ENCODE peak calls at places on chromosomes 6 and 20, in nine cellular contexts. One of them, this sample, is unnamed.

GRCh38 chr6:21996425-21997207 is 300.2 kb downstream of the PRL start:
- DNase-seq in aorta: no peak
- DNase-seq in left ventricle myocardium inferior: no peak
- DNase-seq in astrocyte: peak; percentile 62
- DNase-seq in uterus: no peak
- DNase-seq in mesenchymal stem cell: no peak
- DNase-seq in psoas muscle: no peak
- DNase-seq in colonic mucosa: no peak
- DNase-seq in K562: peak; percentile 54
- DNase-seq in this sample: no peak

GRCh38 chr20:15336011-15336410 is 998.6 kb upstream of the FLRT3 start:
- DNase-seq in colonic mucosa: no peak
- DNase-seq in astrocyte: no peak
- DNase-seq in psoas muscle: no peak
- DNase-seq in K562: no peak
- DNase-seq in left ventricle myocardium inferior: no peak
- DNase-seq in mesenchymal stem cell: no peak
- DNase-seq in uterus: no peak
- DNase-seq in aorta: no peak
- DNase-seq in this sample: no peak

GRCh38 chr6:54801669-54802068 is 44.9 kb upstream of the FAM83B start:
- DNase-seq in aorta: no peak
- DNase-seq in K562: no peak
- DNase-seq in mesenchymal stem cell: peak; percentile 92
- DNase-seq in left ventricle myocardium inferior: no peak
- DNase-seq in colonic mucosa: no peak
- DNase-seq in psoas muscle: no peak
- DNase-seq in uterus: no peak
- DNase-seq in astrocyte: peak; percentile 86
- DNase-seq in this sample: peak; percentile 63

GRCh38 chr6:44045672-44046015 is 81.6 kb downstream of the MRPL14 start:
- DNase-seq in left ventricle myocardium inferior: peak; percentile 71
- DNase-seq in aorta: no peak
- DNase-seq in K562: no peak
- DNase-seq in mesenchymal stem cell: no peak
- DNase-seq in astrocyte: no peak
- DNase-seq in uterus: no peak
- DNase-seq in psoas muscle: no peak
- DNase-seq in colonic mucosa: no peak
- DNase-seq in this sample: no peak

GRCh38 chr6:29850011-29850553 is 22.5 kb downstream of the HLA-G start:
- DNase-seq in uterus: no peak
- DNase-seq in aorta: no peak
- DNase-seq in left ventricle myocardium inferior: no peak
- DNase-seq in astrocyte: no peak
- DNase-seq in mesenchymal stem cell: no peak
- DNase-seq in colonic mucosa: no peak
- DNase-seq in K562: peak; percentile 39
- DNase-seq in psoas muscle: no peak
- DNase-seq in this sample: no peak

GRCh38 chr6:63121166-63121565 is 90.1 kb upstream of the FKBP1C start:
- DNase-seq in colonic mucosa: no peak
- DNase-seq in astrocyte: no peak
- DNase-seq in uterus: no peak
- DNase-seq in psoas muscle: no peak
- DNase-seq in left ventricle myocardium inferior: no peak
- DNase-seq in K562: no peak
- DNase-seq in mesenchymal stem cell: no peak
- DNase-seq in aorta: no peak
- DNase-seq in this sample: no peak

GRCh38 chr20:43727980-43728590 is 1.3 kb upstream of the GTSF1L start:
- DNase-seq in uterus: no peak
- DNase-seq in colonic mucosa: peak; percentile 37
- DNase-seq in left ventricle myocardium inferior: no peak
- DNase-seq in astrocyte: no peak
- DNase-seq in K562: no peak
- DNase-seq in mesenchymal stem cell: no peak
- DNase-seq in psoas muscle: no peak
- DNase-seq in aorta: no peak
- DNase-seq in this sample: no peak

GRCh38 chr20:39468703-39469102 is 506.6 kb downstream of the DHX35 start:
- DNase-seq in left ventricle myocardium inferior: no peak
- DNase-seq in aorta: no peak
- DNase-seq in colonic mucosa: no peak
- DNase-seq in K562: no peak
- DNase-seq in astrocyte: no peak
- DNase-seq in psoas muscle: no peak
- DNase-seq in mesenchymal stem cell: no peak
- DNase-seq in uterus: no peak
- DNase-seq in this sample: no peak

GRCh38 chr6:13431861-13432465 is 55.4 kb downstream of the GFOD1 start:
- DNase-seq in aorta: no peak
- DNase-seq in mesenchymal stem cell: peak; percentile 60
- DNase-seq in uterus: no peak
- DNase-seq in astrocyte: peak; percentile 50
- DNase-seq in colonic mucosa: no peak
- DNase-seq in K562: peak; percentile 16
- DNase-seq in psoas muscle: no peak
- DNase-seq in left ventricle myocardium inferior: no peak
- DNase-seq in this sample: no peak

DNA sequence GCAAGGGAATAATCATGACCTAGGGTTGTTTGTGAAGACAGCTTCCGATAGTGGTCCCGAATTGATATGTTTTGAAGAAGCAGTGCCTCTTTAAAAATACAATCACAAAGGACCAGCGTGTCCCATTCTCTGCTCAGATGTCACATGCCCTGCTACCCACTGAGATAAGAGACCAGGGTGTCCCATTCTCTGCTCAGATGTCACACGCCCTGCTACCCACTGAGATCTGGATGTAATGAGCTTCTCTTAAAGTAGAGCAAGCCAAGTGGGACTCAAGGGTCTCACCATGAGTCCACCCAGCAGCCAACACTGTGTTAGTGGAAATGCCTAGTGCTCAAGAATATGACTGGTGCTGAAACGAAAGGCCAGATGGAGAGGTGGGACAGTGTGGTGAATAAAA is 22.2 kb downstream of the RIN2 start:
- DNase-seq in psoas muscle: no peak
- DNase-seq in left ventricle myocardium inferior: no peak
- DNase-seq in mesenchymal stem cell: no peak
- DNase-seq in K562: no peak
- DNase-seq in colonic mucosa: no peak
- DNase-seq in uterus: no peak
- DNase-seq in aorta: no peak
- DNase-seq in astrocyte: no peak
- DNase-seq in this sample: no peak
- H3K4me3 ChIP-seq in psoas muscle: no peak overlapping the region
- H3K4me3 ChIP-seq in left ventricle myocardium inferior: no peak overlapping the region
- H3K4me3 ChIP-seq in mesenchymal stem cell: no peak overlapping the region
- H3K4me3 ChIP-seq in K562: no peak overlapping the region
- H3K4me3 ChIP-seq in colonic mucosa: no peak overlapping the region
- H3K4me3 ChIP-seq in uterus: no peak overlapping the region
- H3K4me3 ChIP-seq in aorta: no peak overlapping the region
- H3K4me3 ChIP-seq in astrocyte: no peak overlapping the region
- H3K4me3 ChIP-seq in this sample: no peak overlapping the region

DNA sequence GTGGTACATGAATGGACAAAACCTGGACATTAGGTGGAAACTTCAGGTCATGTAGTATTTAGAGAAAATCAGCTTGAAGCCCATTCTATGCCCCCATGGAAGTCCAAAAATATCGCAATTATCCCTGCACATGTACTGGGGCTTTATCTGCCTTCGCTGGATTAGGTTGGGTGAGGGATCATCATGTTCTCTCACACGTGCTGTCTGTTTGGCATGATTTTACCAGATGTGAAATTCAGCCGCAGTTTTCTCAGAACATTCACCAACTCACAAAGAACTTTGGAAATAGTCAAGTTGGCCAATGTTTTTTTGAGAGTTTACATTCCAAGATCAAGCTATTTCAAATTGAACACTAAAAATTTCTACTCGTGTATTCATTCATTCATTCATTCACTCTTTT is 459.8 kb upstream of the CITED2 start:
- DNase-seq in aorta: no peak
- DNase-seq in colonic mucosa: no peak
- DNase-seq in K562: no peak
- DNase-seq in uterus: no peak
- DNase-seq in left ventricle myocardium inferior: no peak
- DNase-seq in psoas muscle: no peak
- DNase-seq in astrocyte: no peak
- DNase-seq in mesenchymal stem cell: no peak
- DNase-seq in this sample: no peak
- H3K27ac ChIP-seq in aorta: no peak overlapping the region
- H3K27ac ChIP-seq in colonic mucosa: no peak overlapping the region
- H3K27ac ChIP-seq in K562: no peak overlapping the region
- H3K27ac ChIP-seq in uterus: no peak overlapping the region
- H3K27ac ChIP-seq in left ventricle myocardium inferior: no peak overlapping the region
- H3K27ac ChIP-seq in psoas muscle: no peak overlapping the region
- H3K27ac ChIP-seq in astrocyte: no peak overlapping the region
- H3K27ac ChIP-seq in mesenchymal stem cell: no peak overlapping the region
- H3K27ac ChIP-seq in this sample: no peak overlapping the region

GRCh38 chr6:113862112-113862511 is 5.0 kb downstream of the MARCKS start:
- DNase-seq in uterus: no peak
- DNase-seq in left ventricle myocardium inferior: no peak
- DNase-seq in colonic mucosa: no peak
- DNase-seq in astrocyte: peak; percentile 22
- DNase-seq in mesenchymal stem cell: no peak
- DNase-seq in aorta: no peak
- DNase-seq in psoas muscle: no peak
- DNase-seq in K562: no peak
- DNase-seq in this sample: no peak

GRCh38 chr6:113858605-113859348 is 1.6 kb downstream of the MARCKS start:
- DNase-seq in mesenchymal stem cell: peak; percentile 85
- DNase-seq in aorta: peak; percentile 96
- DNase-seq in uterus: peak; percentile 79
- DNase-seq in left ventricle myocardium inferior: peak; percentile 86
- DNase-seq in colonic mucosa: peak; percentile 93
- DNase-seq in K562: peak; percentile 73
- DNase-seq in psoas muscle: peak; percentile 94
- DNase-seq in astrocyte: peak; percentile 84
- DNase-seq in this sample: peak; percentile 79

GRCh38 chr6:113858067-113858604 is 991 bp downstream of the MARCKS start:
- DNase-seq in mesenchymal stem cell: peak; percentile 60
- DNase-seq in left ventricle myocardium inferior: peak; percentile 29
- DNase-seq in colonic mucosa: peak; percentile 56
- DNase-seq in astrocyte: peak; percentile 27
- DNase-seq in psoas muscle: peak; percentile 57
- DNase-seq in K562: no peak
- DNase-seq in uterus: peak; percentile 54
- DNase-seq in aorta: no peak
- DNase-seq in this sample: no peak

GRCh38 chr6:113859349-113860164 is 2.4 kb downstream of the MARCKS start:
- DNase-seq in left ventricle myocardium inferior: peak; percentile 38
- DNase-seq in uterus: peak; percentile 31
- DNase-seq in astrocyte: peak; percentile 41
- DNase-seq in psoas muscle: peak; percentile 69
- DNase-seq in mesenchymal stem cell: no peak
- DNase-seq in aorta: peak; percentile 80
- DNase-seq in colonic mucosa: peak; percentile 38
- DNase-seq in K562: no peak
- DNase-seq in this sample: no peak

DNA sequence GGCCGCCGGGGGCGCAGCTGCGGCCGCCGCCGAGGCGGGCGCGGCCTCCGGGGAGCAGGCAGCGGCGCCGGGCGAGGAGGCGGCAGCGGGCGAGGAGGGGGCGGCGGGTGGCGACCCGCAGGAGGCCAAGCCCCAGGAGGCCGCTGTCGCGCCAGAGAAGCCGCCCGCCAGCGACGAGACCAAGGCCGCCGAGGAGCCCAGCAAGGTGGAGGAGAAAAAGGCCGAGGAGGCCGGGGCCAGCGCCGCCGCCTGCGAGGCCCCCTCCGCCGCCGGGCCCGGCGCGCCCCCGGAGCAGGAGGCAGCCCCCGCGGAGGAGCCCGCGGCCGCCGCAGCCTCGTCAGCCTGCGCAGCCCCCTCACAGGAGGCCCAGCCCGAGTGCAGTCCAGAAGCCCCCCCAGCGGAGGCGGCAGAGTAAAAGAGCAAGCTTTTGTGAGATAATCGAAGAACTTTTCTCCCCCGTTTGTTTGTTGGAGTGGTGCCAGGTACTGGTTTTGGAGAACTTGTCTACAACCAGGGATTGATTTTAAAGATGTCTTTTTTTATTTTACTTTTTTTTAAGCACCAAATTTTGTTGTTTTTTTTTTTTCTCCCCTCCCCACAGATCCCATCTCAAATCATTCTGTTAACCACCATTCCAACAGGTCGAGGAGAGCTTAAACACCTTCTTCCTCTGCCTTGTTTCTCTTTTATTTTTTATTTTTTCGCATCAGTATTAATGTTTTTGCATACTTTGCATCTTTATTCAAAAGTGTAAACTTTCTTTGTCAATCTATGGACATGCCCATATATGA is 3.2 kb downstream of the MARCKS start:
- DNase-seq in K562: no peak
- DNase-seq in psoas muscle: peak; percentile 71
- DNase-seq in astrocyte: peak; percentile 31
- DNase-seq in colonic mucosa: peak; percentile 63
- DNase-seq in left ventricle myocardium inferior: peak; percentile 29
- DNase-seq in mesenchymal stem cell: no peak
- DNase-seq in aorta: peak; percentile 76
- DNase-seq in uterus: peak; percentile 61
- DNase-seq in this sample: no peak
- H3K4me3 ChIP-seq in K562: no peak overlapping the region
- H3K4me3 ChIP-seq in psoas muscle: peak overlapping the region; percentile 96
- H3K4me3 ChIP-seq in astrocyte: peak overlapping the region; percentile 100
- H3K4me3 ChIP-seq in colonic mucosa: peak overlapping the region; percentile 84
- H3K4me3 ChIP-seq in left ventricle myocardium inferior: peak overlapping the region; percentile 89
- H3K4me3 ChIP-seq in mesenchymal stem cell: peak overlapping the region; percentile 94
- H3K4me3 ChIP-seq in aorta: peak overlapping the region; percentile 62
- H3K4me3 ChIP-seq in uterus: peak overlapping the region; percentile 73
- H3K4me3 ChIP-seq in this sample: peak overlapping the region; percentile 87

GRCh38 chr6:35014786-35015185 is 125.7 kb downstream of the ANKS1A start:
- DNase-seq in mesenchymal stem cell: peak; percentile 55
- DNase-seq in astrocyte: no peak
- DNase-seq in psoas muscle: no peak
- DNase-seq in uterus: no peak
- DNase-seq in K562: no peak
- DNase-seq in aorta: no peak
- DNase-seq in colonic mucosa: no peak
- DNase-seq in left ventricle myocardium inferior: no peak
- DNase-seq in this sample: no peak

GRCh38 chr6:35016417-35017221 is 124.5 kb downstream of the TCP11 start:
- DNase-seq in astrocyte: peak; percentile 67
- DNase-seq in left ventricle myocardium inferior: peak; percentile 58
- DNase-seq in uterus: peak; percentile 65
- DNase-seq in K562: no peak
- DNase-seq in psoas muscle: peak; percentile 56
- DNase-seq in aorta: no peak
- DNase-seq in colonic mucosa: no peak
- DNase-seq in mesenchymal stem cell: peak; percentile 75
- DNase-seq in this sample: peak; percentile 80

GRCh38 chr6:35015476-35015875 is 125.7 kb downstream of the TCP11 start:
- DNase-seq in uterus: no peak
- DNase-seq in aorta: no peak
- DNase-seq in psoas muscle: no peak
- DNase-seq in K562: no peak
- DNase-seq in astrocyte: no peak
- DNase-seq in colonic mucosa: no peak
- DNase-seq in mesenchymal stem cell: no peak
- DNase-seq in left ventricle myocardium inferior: no peak
- DNase-seq in this sample: no peak

GRCh38 chr6:35017461-35018183 is 123.5 kb downstream of the TCP11 start:
- DNase-seq in left ventricle myocardium inferior: peak; percentile 58
- DNase-seq in uterus: peak; percentile 70
- DNase-seq in astrocyte: no peak
- DNase-seq in mesenchymal stem cell: no peak
- DNase-seq in psoas muscle: peak; percentile 72
- DNase-seq in aorta: peak; percentile 89
- DNase-seq in K562: no peak
- DNase-seq in colonic mucosa: no peak
- DNase-seq in this sample: no peak

GRCh38 chr6:35015996-35016395 is 125.1 kb downstream of the TCP11 start:
- DNase-seq in mesenchymal stem cell: peak; percentile 39
- DNase-seq in aorta: no peak
- DNase-seq in colonic mucosa: no peak
- DNase-seq in left ventricle myocardium inferior: no peak
- DNase-seq in astrocyte: no peak
- DNase-seq in K562: no peak
- DNase-seq in uterus: no peak
- DNase-seq in psoas muscle: no peak
- DNase-seq in this sample: no peak
- H3K27ac ChIP-seq in mesenchymal stem cell: peak overlapping the region; percentile 84
- H3K27ac ChIP-seq in aorta: peak overlapping the region; percentile 46
- H3K27ac ChIP-seq in colonic mucosa: peak overlapping the region; percentile 64
- H3K27ac ChIP-seq in left ventricle myocardium inferior: peak overlapping the region; percentile 96
- H3K27ac ChIP-seq in astrocyte: no peak overlapping the region
- H3K27ac ChIP-seq in K562: no peak overlapping the region
- H3K27ac ChIP-seq in uterus: peak overlapping the region; percentile 88
- H3K27ac ChIP-seq in psoas muscle: peak overlapping the region; percentile 83
- H3K27ac ChIP-seq in this sample: peak overlapping the region; percentile 22